ENCODE peak calls at places on chromosomes 7 and 10, in eight cellular contexts. One of them, this sample, is unnamed.

GRCh38 chr10:76428541-76429330 is 997.3 kb downstream of the LRMDA start:
- DNase-seq in HCT116: no peak
- DNase-seq in OCI-LY7: no peak
- DNase-seq in PC-3: peak; percentile 87
- DNase-seq in SK-N-SH: no peak
- DNase-seq in GM23338: peak; percentile 18
- DNase-seq in neural progenitor cell: no peak
- DNase-seq in MM.1S: no peak
- DNase-seq in this sample: peak; percentile 63

GRCh38 chr10:52617346-52617745 is 155.2 kb downstream of the MBL2 start:
- DNase-seq in PC-3: peak; percentile 89
- DNase-seq in OCI-LY7: no peak
- DNase-seq in GM23338: no peak
- DNase-seq in SK-N-SH: no peak
- DNase-seq in neural progenitor cell: no peak
- DNase-seq in HCT116: no peak
- DNase-seq in MM.1S: no peak
- DNase-seq in this sample: no peak

GRCh38 chr7:95511716-95512260 is 26.0 kb downstream of the ASB4 start:
- DNase-seq in GM23338: peak; percentile 92
- DNase-seq in SK-N-SH: peak; percentile 48
- DNase-seq in PC-3: peak; percentile 74
- DNase-seq in OCI-LY7: peak; percentile 63
- DNase-seq in neural progenitor cell: peak; percentile 79
- DNase-seq in MM.1S: peak; percentile 83
- DNase-seq in HCT116: peak; percentile 63
- DNase-seq in this sample: peak; percentile 84

GRCh38 chr10:112962343-112962742 is 12.3 kb downstream of the TCF7L2 start:
- DNase-seq in GM23338: no peak
- DNase-seq in PC-3: no peak
- DNase-seq in HCT116: no peak
- DNase-seq in MM.1S: no peak
- DNase-seq in OCI-LY7: no peak
- DNase-seq in neural progenitor cell: no peak
- DNase-seq in SK-N-SH: no peak
- DNase-seq in this sample: no peak

GRCh38 chr10:92699518-92700272 is 9.9 kb downstream of the HHEX start:
- DNase-seq in SK-N-SH: peak; percentile 73
- DNase-seq in GM23338: peak; percentile 76
- DNase-seq in HCT116: no peak
- DNase-seq in MM.1S: no peak
- DNase-seq in OCI-LY7: no peak
- DNase-seq in PC-3: peak; percentile 56
- DNase-seq in neural progenitor cell: peak; percentile 19
- DNase-seq in this sample: peak; percentile 37

GRCh38 chr7:37346761-37347160 is 101.9 kb downstream of the ELMO1 start:
- DNase-seq in OCI-LY7: no peak
- DNase-seq in HCT116: no peak
- DNase-seq in PC-3: no peak
- DNase-seq in GM23338: no peak
- DNase-seq in neural progenitor cell: peak; percentile 28
- DNase-seq in MM.1S: no peak
- DNase-seq in SK-N-SH: no peak
- DNase-seq in this sample: no peak

GRCh38 chr10:109964318-109964717 is 41.0 kb upstream of the XPNPEP1 start:
- DNase-seq in GM23338: no peak
- DNase-seq in HCT116: no peak
- DNase-seq in SK-N-SH: no peak
- DNase-seq in OCI-LY7: no peak
- DNase-seq in MM.1S: no peak
- DNase-seq in neural progenitor cell: no peak
- DNase-seq in PC-3: no peak
- DNase-seq in this sample: no peak

GRCh38 chr10:125160856-125161569 is 650 bp upstream of the CTBP2 start:
- DNase-seq in GM23338: peak; percentile 90
- DNase-seq in MM.1S: no peak
- DNase-seq in SK-N-SH: peak; percentile 93
- DNase-seq in OCI-LY7: no peak
- DNase-seq in HCT116: peak; percentile 82
- DNase-seq in neural progenitor cell: peak; percentile 97
- DNase-seq in PC-3: peak; percentile 78
- DNase-seq in this sample: peak; percentile 90

GRCh38 chr7:35787925-35788324 is 12.9 kb upstream of the SEPTIN7 start:
- DNase-seq in PC-3: no peak
- DNase-seq in OCI-LY7: no peak
- DNase-seq in MM.1S: no peak
- DNase-seq in SK-N-SH: no peak
- DNase-seq in GM23338: peak; percentile 70
- DNase-seq in HCT116: no peak
- DNase-seq in neural progenitor cell: no peak
- DNase-seq in this sample: no peak

GRCh38 chr7:108541493-108541892 is 15.6 kb upstream of the PNPLA8 start:
- DNase-seq in OCI-LY7: no peak
- DNase-seq in HCT116: no peak
- DNase-seq in MM.1S: no peak
- DNase-seq in neural progenitor cell: peak; percentile 3
- DNase-seq in SK-N-SH: no peak
- DNase-seq in PC-3: no peak
- DNase-seq in GM23338: peak; percentile 76
- DNase-seq in this sample: no peak

GRCh38 chr10:86363184-86363832 is 3.3 kb downstream of the GRID1 start:
- DNase-seq in MM.1S: no peak
- DNase-seq in neural progenitor cell: peak; percentile 88
- DNase-seq in OCI-LY7: no peak
- DNase-seq in HCT116: no peak
- DNase-seq in PC-3: no peak
- DNase-seq in SK-N-SH: no peak
- DNase-seq in GM23338: peak; percentile 81
- DNase-seq in this sample: peak; percentile 81

GRCh38 chr10:43237128-43237527 is 29.7 kb downstream of the RASGEF1A start:
- DNase-seq in GM23338: no peak
- DNase-seq in neural progenitor cell: no peak
- DNase-seq in HCT116: no peak
- DNase-seq in SK-N-SH: no peak
- DNase-seq in MM.1S: no peak
- DNase-seq in PC-3: no peak
- DNase-seq in OCI-LY7: no peak
- DNase-seq in this sample: no peak

GRCh38 chr10:128324058-128324457 is 197.8 kb upstream of the MKI67 start:
- DNase-seq in neural progenitor cell: peak; percentile 83
- DNase-seq in HCT116: no peak
- DNase-seq in PC-3: no peak
- DNase-seq in SK-N-SH: no peak
- DNase-seq in OCI-LY7: no peak
- DNase-seq in MM.1S: peak; percentile 11
- DNase-seq in GM23338: peak; percentile 66
- DNase-seq in this sample: peak; percentile 75

GRCh38 chr10:129911451-129912160 is 52.5 kb downstream of the EBF3 start:
- DNase-seq in HCT116: no peak
- DNase-seq in neural progenitor cell: no peak
- DNase-seq in PC-3: no peak
- DNase-seq in MM.1S: no peak
- DNase-seq in SK-N-SH: no peak
- DNase-seq in OCI-LY7: no peak
- DNase-seq in GM23338: no peak
- DNase-seq in this sample: no peak

GRCh38 chr7:63039882-63040281 is 958.8 kb upstream of the ZNF722 start:
- DNase-seq in SK-N-SH: no peak
- DNase-seq in GM23338: no peak
- DNase-seq in MM.1S: no peak
- DNase-seq in PC-3: no peak
- DNase-seq in HCT116: no peak
- DNase-seq in OCI-LY7: no peak
- DNase-seq in neural progenitor cell: no peak
- DNase-seq in this sample: no peak

GRCh38 chr7:90869335-90869734 is 273.2 kb downstream of the CDK14 start:
- DNase-seq in neural progenitor cell: no peak
- DNase-seq in MM.1S: no peak
- DNase-seq in SK-N-SH: no peak
- DNase-seq in PC-3: peak; percentile 55
- DNase-seq in OCI-LY7: no peak
- DNase-seq in HCT116: no peak
- DNase-seq in GM23338: no peak
- DNase-seq in this sample: no peak

GRCh38 chr10:76906221-76906620 is 731.4 kb downstream of the KCNMA1 start:
- DNase-seq in MM.1S: no peak
- DNase-seq in SK-N-SH: peak; percentile 62
- DNase-seq in PC-3: no peak
- DNase-seq in HCT116: no peak
- DNase-seq in GM23338: no peak
- DNase-seq in OCI-LY7: no peak
- DNase-seq in neural progenitor cell: no peak
- DNase-seq in this sample: no peak

GRCh38 chr10:51171946-51172345 is 97.7 kb downstream of the PRKG1 start:
- DNase-seq in OCI-LY7: no peak
- DNase-seq in PC-3: peak; percentile 85
- DNase-seq in SK-N-SH: no peak
- DNase-seq in HCT116: no peak
- DNase-seq in MM.1S: no peak
- DNase-seq in GM23338: no peak
- DNase-seq in neural progenitor cell: no peak
- DNase-seq in this sample: no peak

GRCh38 chr7:48421357-48421756 is 250.1 kb downstream of the ABCA13 start:
- DNase-seq in neural progenitor cell: peak; percentile 7
- DNase-seq in OCI-LY7: no peak
- DNase-seq in GM23338: peak; percentile 40
- DNase-seq in HCT116: no peak
- DNase-seq in PC-3: peak; percentile 81
- DNase-seq in MM.1S: no peak
- DNase-seq in SK-N-SH: no peak
- DNase-seq in this sample: no peak

GRCh38 chr7:41733063-41733398 is 30.1 kb upstream of the INHBA start:
- DNase-seq in GM23338: no peak
- DNase-seq in PC-3: peak; percentile 44
- DNase-seq in HCT116: no peak
- DNase-seq in neural progenitor cell: no peak
- DNase-seq in SK-N-SH: no peak
- DNase-seq in MM.1S: no peak
- DNase-seq in OCI-LY7: no peak
- DNase-seq in this sample: no peak

GRCh38 chr7:131034166-131034881 is 293.4 kb upstream of the MKLN1 start:
- DNase-seq in neural progenitor cell: no peak
- DNase-seq in MM.1S: no peak
- DNase-seq in OCI-LY7: no peak
- DNase-seq in PC-3: no peak
- DNase-seq in SK-N-SH: no peak
- DNase-seq in GM23338: no peak
- DNase-seq in HCT116: no peak
- DNase-seq in this sample: no peak

GRCh38 chr10:70051878-70052277 is 768 bp upstream of the MACROH2A2 start:
- DNase-seq in SK-N-SH: no peak
- DNase-seq in HCT116: no peak
- DNase-seq in PC-3: peak; percentile 22
- DNase-seq in neural progenitor cell: peak; percentile 16
- DNase-seq in OCI-LY7: no peak
- DNase-seq in GM23338: no peak
- DNase-seq in MM.1S: no peak
- DNase-seq in this sample: no peak

GRCh38 chr7:142865766-142866165 is 10.9 kb downstream of the EPHB6 start:
- DNase-seq in OCI-LY7: no peak
- DNase-seq in GM23338: no peak
- DNase-seq in neural progenitor cell: no peak
- DNase-seq in HCT116: no peak
- DNase-seq in SK-N-SH: peak; percentile 38
- DNase-seq in PC-3: no peak
- DNase-seq in MM.1S: no peak
- DNase-seq in this sample: no peak
- TF ChIP-seq EZH2phosphoT487 in OCI-LY7: no peak
- TF ChIP-seq EZH2phosphoT487 in GM23338: no peak
- TF ChIP-seq EZH2phosphoT487 in neural progenitor cell: no peak
- TF ChIP-seq EZH2phosphoT487 in HCT116: no peak
- TF ChIP-seq EZH2phosphoT487 in SK-N-SH: no peak
- TF ChIP-seq EZH2phosphoT487 in PC-3: no peak
- TF ChIP-seq EZH2phosphoT487 in MM.1S: no peak
- TF ChIP-seq EZH2phosphoT487 in this sample: no peak

GRCh38 chr10:103350522-103351260 is at the start of gene PCGF6:
- DNase-seq in PC-3: peak; percentile 71
- DNase-seq in HCT116: peak; percentile 58
- DNase-seq in OCI-LY7: peak; percentile 90
- DNase-seq in GM23338: peak; percentile 95
- DNase-seq in MM.1S: peak; percentile 82
- DNase-seq in neural progenitor cell: peak; percentile 96
- DNase-seq in SK-N-SH: peak; percentile 98
- DNase-seq in this sample: peak; percentile 93
- TF ChIP-seq CTCF in PC-3: no peak
- TF ChIP-seq CTCF in HCT116: no peak
- TF ChIP-seq CTCF in OCI-LY7: no peak
- TF ChIP-seq CTCF in GM23338: no peak
- TF ChIP-seq CTCF in MM.1S: no peak
- TF ChIP-seq CTCF in neural progenitor cell: no peak
- TF ChIP-seq CTCF in SK-N-SH: peak; percentile 16
- TF ChIP-seq CTCF in this sample: no peak

GRCh38 chr7:155369-156000 is 36.9 kb upstream of the FAM20C start:
- DNase-seq in SK-N-SH: no peak
- DNase-seq in PC-3: peak; percentile 26
- DNase-seq in OCI-LY7: no peak
- DNase-seq in MM.1S: no peak
- DNase-seq in neural progenitor cell: no peak
- DNase-seq in GM23338: no peak
- DNase-seq in HCT116: no peak
- DNase-seq in this sample: no peak
- TF ChIP-seq EZH2phosphoT487 in SK-N-SH: no peak
- TF ChIP-seq EZH2phosphoT487 in PC-3: no peak
- TF ChIP-seq EZH2phosphoT487 in OCI-LY7: no peak
- TF ChIP-seq EZH2phosphoT487 in MM.1S: no peak
- TF ChIP-seq EZH2phosphoT487 in neural progenitor cell: no peak
- TF ChIP-seq EZH2phosphoT487 in GM23338: no peak
- TF ChIP-seq EZH2phosphoT487 in HCT116: no peak
- TF ChIP-seq EZH2phosphoT487 in this sample: no peak

DNA sequence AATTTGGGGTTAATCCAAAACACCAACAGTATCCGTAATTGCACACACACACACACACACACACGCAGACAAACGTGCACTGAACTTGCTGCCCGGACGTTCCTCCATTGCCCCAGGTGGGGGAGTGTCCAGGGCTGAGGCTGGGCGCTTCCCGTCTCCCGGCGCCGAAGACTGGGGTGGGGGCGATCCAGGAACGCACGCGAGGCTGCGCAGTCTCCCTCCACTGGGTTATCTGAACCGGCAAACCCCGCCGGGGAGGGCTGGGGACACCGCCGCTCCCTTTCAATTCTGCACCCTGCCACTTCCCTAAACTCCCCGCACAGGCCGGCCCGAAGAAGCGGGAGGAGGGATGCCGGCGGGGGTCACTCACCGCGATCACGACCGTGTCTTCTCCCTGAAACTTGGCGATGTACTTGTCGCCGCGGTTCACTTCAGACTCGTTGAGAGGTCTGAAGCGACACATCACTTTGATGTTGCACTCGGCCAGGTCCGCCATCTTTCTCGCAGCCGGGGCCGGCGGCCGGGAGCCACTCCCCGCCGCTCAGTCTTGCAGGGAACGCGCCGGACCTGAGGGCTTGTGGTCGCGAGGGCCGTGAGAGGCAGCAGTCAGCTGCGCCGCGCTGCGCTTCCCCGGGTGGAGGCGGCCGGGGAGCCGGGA is 618 bp downstream of the KIF5B start:
- DNase-seq in SK-N-SH: peak; percentile 82
- DNase-seq in neural progenitor cell: peak; percentile 80
- DNase-seq in PC-3: peak; percentile 30
- DNase-seq in OCI-LY7: peak; percentile 74
- DNase-seq in MM.1S: peak; percentile 55
- DNase-seq in GM23338: peak; percentile 79
- DNase-seq in HCT116: no peak
- DNase-seq in this sample: peak; percentile 89
- TF ChIP-seq CTCF in SK-N-SH: peak; percentile 11
- TF ChIP-seq CTCF in neural progenitor cell: no peak
- TF ChIP-seq CTCF in PC-3: no peak
- TF ChIP-seq CTCF in OCI-LY7: peak; percentile 20
- TF ChIP-seq CTCF in MM.1S: no peak
- TF ChIP-seq CTCF in GM23338: no peak
- TF ChIP-seq CTCF in HCT116: no peak
- TF ChIP-seq CTCF in this sample: no peak

GRCh38 chr7:106126170-106126938 is 14.2 kb upstream of the SYPL1 start:
- DNase-seq in HCT116: no peak
- DNase-seq in neural progenitor cell: no peak
- DNase-seq in PC-3: peak; percentile 97
- DNase-seq in OCI-LY7: no peak
- DNase-seq in GM23338: no peak
- DNase-seq in MM.1S: no peak
- DNase-seq in SK-N-SH: no peak
- DNase-seq in this sample: no peak
- TF ChIP-seq EZH2phosphoT487 in HCT116: no peak
- TF ChIP-seq EZH2phosphoT487 in neural progenitor cell: no peak
- TF ChIP-seq EZH2phosphoT487 in PC-3: no peak
- TF ChIP-seq EZH2phosphoT487 in OCI-LY7: no peak
- TF ChIP-seq EZH2phosphoT487 in GM23338: no peak
- TF ChIP-seq EZH2phosphoT487 in MM.1S: no peak
- TF ChIP-seq EZH2phosphoT487 in SK-N-SH: no peak
- TF ChIP-seq EZH2phosphoT487 in this sample: no peak